ENCODE peak calls at places on chromosomes 12 and 14, in four cellular contexts. One of them, this sample, is unnamed.

GRCh38 chr12:32502693-32503510 is 103.5 kb downstream of the FGD4 start:
- DNase-seq in MM.1S: no peak
- DNase-seq in endothelial cell of umbilical vein: peak; percentile 60
- DNase-seq in neural progenitor cell: peak; percentile 20
- DNase-seq in this sample: peak; percentile 51

GRCh38 chr12:11621797-11622423 is 27.6 kb upstream of the ETV6 start:
- DNase-seq in MM.1S: peak; percentile 14
- DNase-seq in endothelial cell of umbilical vein: peak; percentile 24
- DNase-seq in neural progenitor cell: no peak
- DNase-seq in this sample: no peak

GRCh38 chr14:99382071-99382640 is 98.5 kb downstream of the SETD3 start:
- DNase-seq in MM.1S: no peak
- DNase-seq in endothelial cell of umbilical vein: no peak
- DNase-seq in neural progenitor cell: no peak
- DNase-seq in this sample: no peak

GRCh38 chr14:35687335-35687939 is 121.7 kb downstream of the RALGAPA1 start:
- DNase-seq in MM.1S: peak; percentile 52
- DNase-seq in endothelial cell of umbilical vein: peak; percentile 62
- DNase-seq in neural progenitor cell: peak; percentile 75
- DNase-seq in this sample: peak; percentile 25

GRCh38 chr14:100862277-100862676 is 36.4 kb downstream of the MEG3 start:
- DNase-seq in MM.1S: no peak
- DNase-seq in endothelial cell of umbilical vein: no peak
- DNase-seq in neural progenitor cell: no peak
- DNase-seq in this sample: peak; percentile 17

GRCh38 chr14:37824936-37825698 is 229.7 kb downstream of the TTC6 start:
- DNase-seq in MM.1S: no peak
- DNase-seq in endothelial cell of umbilical vein: no peak
- DNase-seq in neural progenitor cell: no peak
- DNase-seq in this sample: no peak

GRCh38 chr12:50167026-50167742 is at the start of gene CERS5:
- DNase-seq in MM.1S: peak; percentile 98
- DNase-seq in endothelial cell of umbilical vein: peak; percentile 99
- DNase-seq in neural progenitor cell: peak; percentile 99
- DNase-seq in this sample: peak; percentile 99

GRCh38 chr12:53791735-53792326 is 40.1 kb upstream of the CISTR start:
- DNase-seq in MM.1S: peak; percentile 20
- DNase-seq in endothelial cell of umbilical vein: no peak
- DNase-seq in neural progenitor cell: peak; percentile 38
- DNase-seq in this sample: peak; percentile 26

GRCh38 chr12:92226036-92226661 is 80.5 kb upstream of the BTG1 start:
- DNase-seq in MM.1S: no peak
- DNase-seq in endothelial cell of umbilical vein: no peak
- DNase-seq in neural progenitor cell: no peak
- DNase-seq in this sample: no peak

GRCh38 chr12:114476159-114476558 is 70.2 kb upstream of the TBX5 start:
- DNase-seq in MM.1S: no peak
- DNase-seq in endothelial cell of umbilical vein: no peak
- DNase-seq in neural progenitor cell: peak; percentile 37
- DNase-seq in this sample: peak; percentile 1

GRCh38 chr12:31355747-31356107 is 29.8 kb upstream of the SINHCAF start:
- DNase-seq in MM.1S: no peak
- DNase-seq in endothelial cell of umbilical vein: no peak
- DNase-seq in neural progenitor cell: no peak
- DNase-seq in this sample: no peak

GRCh38 chr14:90061849-90062794 is at the start of gene KCNK13:
- DNase-seq in MM.1S: no peak
- DNase-seq in endothelial cell of umbilical vein: peak; percentile 9
- DNase-seq in neural progenitor cell: peak; percentile 67
- DNase-seq in this sample: peak; percentile 28

GRCh38 chr12:13101854-13102375 is 1.6 kb downstream of the GSG1 start:
- DNase-seq in MM.1S: peak; percentile 64
- DNase-seq in endothelial cell of umbilical vein: peak; percentile 45
- DNase-seq in neural progenitor cell: no peak
- DNase-seq in this sample: peak; percentile 50

GRCh38 chr12:109126781-109127180 is 10.4 kb downstream of the ACACB start:
- DNase-seq in MM.1S: no peak
- DNase-seq in endothelial cell of umbilical vein: no peak
- DNase-seq in neural progenitor cell: no peak
- DNase-seq in this sample: no peak

GRCh38 chr12:27179399-27180214 is 64.5 kb upstream of the STK38L start:
- DNase-seq in MM.1S: peak; percentile 97
- DNase-seq in endothelial cell of umbilical vein: peak; percentile 89
- DNase-seq in neural progenitor cell: no peak
- DNase-seq in this sample: peak; percentile 99

GRCh38 chr12:42498549-42499247 is 90.8 kb downstream of the PRICKLE1 start:
- DNase-seq in MM.1S: no peak
- DNase-seq in endothelial cell of umbilical vein: no peak
- DNase-seq in neural progenitor cell: no peak
- DNase-seq in this sample: no peak

GRCh38 chr14:94581127-94581999 is at the start of gene SERPINA5:
- DNase-seq in MM.1S: no peak
- DNase-seq in endothelial cell of umbilical vein: peak; percentile 31
- DNase-seq in neural progenitor cell: peak; percentile 50
- DNase-seq in this sample: peak; percentile 7

GRCh38 chr12:107843351-107844311 is 69.1 kb downstream of the ASCL4 start:
- DNase-seq in MM.1S: no peak
- DNase-seq in endothelial cell of umbilical vein: no peak
- DNase-seq in neural progenitor cell: peak; percentile 65
- DNase-seq in this sample: no peak

GRCh38 chr12:44246481-44247105 is 410.7 kb downstream of the TMEM117 start:
- DNase-seq in MM.1S: no peak
- DNase-seq in endothelial cell of umbilical vein: no peak
- DNase-seq in neural progenitor cell: no peak
- DNase-seq in this sample: no peak

GRCh38 chr14:102971314-102971713 is 48.9 kb downstream of the AMN start:
- DNase-seq in MM.1S: no peak
- DNase-seq in endothelial cell of umbilical vein: no peak
- DNase-seq in neural progenitor cell: no peak
- DNase-seq in this sample: no peak

GRCh38 chr14:43043851-43044250 is 1437.2 kb downstream of the LRFN5 start:
- DNase-seq in MM.1S: no peak
- DNase-seq in endothelial cell of umbilical vein: no peak
- DNase-seq in neural progenitor cell: no peak
- DNase-seq in this sample: no peak

GRCh38 chr14:57390806-57391562 is 598 bp downstream of the NAA30 start:
- DNase-seq in MM.1S: peak; percentile 11
- DNase-seq in endothelial cell of umbilical vein: peak; percentile 66
- DNase-seq in neural progenitor cell: peak; percentile 65
- DNase-seq in this sample: peak; percentile 49

GRCh38 chr12:104684884-104685283 is 228.1 kb downstream of the CHST11 start:
- DNase-seq in MM.1S: no peak
- DNase-seq in endothelial cell of umbilical vein: peak; percentile 56
- DNase-seq in neural progenitor cell: no peak
- DNase-seq in this sample: no peak

DNA sequence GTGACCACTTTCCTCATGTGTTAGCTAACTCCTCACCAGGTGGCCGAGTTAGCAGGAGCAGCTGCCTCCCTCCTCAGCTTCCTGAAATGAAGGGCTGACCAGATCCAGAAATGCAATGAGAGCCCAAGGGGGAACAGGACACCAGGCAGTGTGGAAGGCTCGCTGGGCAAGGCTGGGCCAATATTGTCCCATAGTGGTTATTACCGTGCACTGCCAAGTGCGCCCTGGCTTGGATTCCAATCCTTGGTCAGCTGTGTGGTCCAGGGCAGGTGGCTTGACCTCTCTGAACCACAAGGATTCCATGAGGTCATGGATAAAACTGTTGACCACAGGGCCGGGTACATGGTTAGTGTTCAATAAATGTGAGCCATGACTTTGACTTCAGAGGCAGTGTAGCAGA is 3.6 kb upstream of the HSPB8 start:
- DNase-seq in MM.1S: no peak
- DNase-seq in endothelial cell of umbilical vein: no peak
- DNase-seq in neural progenitor cell: no peak
- DNase-seq in this sample: no peak
- H3K27ac ChIP-seq in MM.1S: no peak overlapping the region
- H3K27ac ChIP-seq in endothelial cell of umbilical vein: no peak overlapping the region
- H3K27ac ChIP-seq in neural progenitor cell: no peak overlapping the region
- H3K27ac ChIP-seq in this sample: no peak overlapping the region

DNA sequence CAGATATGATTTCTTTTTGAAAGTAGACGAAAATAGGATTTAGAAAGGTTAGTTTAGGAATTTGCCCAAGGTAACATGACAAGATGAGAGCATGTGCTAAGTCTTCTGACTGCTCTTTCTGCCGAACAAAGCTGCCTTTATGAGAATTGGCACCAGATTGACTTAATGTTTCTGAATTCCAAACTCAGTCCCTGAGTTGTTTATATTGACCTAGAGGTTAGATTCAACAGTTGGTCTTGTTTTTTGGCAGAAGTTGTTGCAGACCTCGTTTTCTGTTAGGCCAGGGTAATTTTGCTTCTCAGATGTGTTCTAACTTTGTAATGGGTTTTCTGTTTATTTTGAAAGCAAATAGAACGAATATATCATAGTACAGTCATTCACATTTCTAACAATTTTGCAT is 61.5 kb upstream of the LRTM2 start:
- DNase-seq in MM.1S: no peak
- DNase-seq in endothelial cell of umbilical vein: no peak
- DNase-seq in neural progenitor cell: no peak
- DNase-seq in this sample: no peak
- H3K36me3 ChIP-seq in MM.1S: no peaks in the 10 kb centered on the region
- H3K36me3 ChIP-seq in endothelial cell of umbilical vein: peaks cover 5% of the 10 kb centered on the region
- H3K36me3 ChIP-seq in neural progenitor cell: no peaks in the 10 kb centered on the region
- H3K36me3 ChIP-seq in this sample: peaks cover 5% of the 10 kb centered on the region

DNA sequence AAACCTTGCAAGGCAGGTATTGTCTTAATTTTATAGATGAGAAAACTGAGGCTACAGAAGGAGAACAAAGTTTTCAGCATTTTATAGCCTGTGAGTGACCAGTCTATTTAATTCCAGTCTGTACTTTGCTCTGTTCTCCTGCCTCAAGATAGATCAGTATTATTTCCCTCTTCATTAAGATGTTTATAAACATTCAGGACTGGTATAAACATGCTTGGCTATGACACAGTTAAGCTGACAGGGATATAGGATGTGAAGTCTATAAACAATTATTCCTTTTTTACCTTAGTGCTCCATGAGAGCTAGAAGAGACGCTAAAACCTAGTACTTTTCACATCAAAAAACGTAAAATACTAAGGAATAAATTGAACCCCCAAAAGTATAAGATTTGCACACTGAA is 287.3 kb downstream of the RAD51B start:
- DNase-seq in MM.1S: no peak
- DNase-seq in endothelial cell of umbilical vein: no peak
- DNase-seq in neural progenitor cell: no peak
- DNase-seq in this sample: no peak
- H3K79me2 ChIP-seq in MM.1S: no peaks in the 10 kb centered on the region
- H3K79me2 ChIP-seq in endothelial cell of umbilical vein: no peaks in the 10 kb centered on the region
- H3K79me2 ChIP-seq in neural progenitor cell: no peaks in the 10 kb centered on the region
- H3K79me2 ChIP-seq in this sample: no peaks in the 10 kb centered on the region

GRCh38 chr12:24997496-24997895 is 48.6 kb upstream of the BCAT1 start:
- DNase-seq in MM.1S: peak; percentile 29
- DNase-seq in endothelial cell of umbilical vein: no peak
- DNase-seq in neural progenitor cell: no peak
- DNase-seq in this sample: no peak

GRCh38 chr12:24997970-24998582 is 49.2 kb upstream of the BCAT1 start:
- DNase-seq in MM.1S: peak; percentile 82
- DNase-seq in endothelial cell of umbilical vein: peak; percentile 80
- DNase-seq in neural progenitor cell: no peak
- DNase-seq in this sample: peak; percentile 57

GRCh38 chr12:24996102-24996797 is 47.3 kb upstream of the BCAT1 start:
- DNase-seq in MM.1S: no peak
- DNase-seq in endothelial cell of umbilical vein: no peak
- DNase-seq in neural progenitor cell: no peak
- DNase-seq in this sample: no peak

GRCh38 chr12:24993756-24994155 is 44.9 kb upstream of the BCAT1 start:
- DNase-seq in MM.1S: no peak
- DNase-seq in endothelial cell of umbilical vein: no peak
- DNase-seq in neural progenitor cell: peak; percentile 57
- DNase-seq in this sample: no peak

GRCh38 chr12:24996820-24997219 is 47.9 kb upstream of the BCAT1 start:
- DNase-seq in MM.1S: no peak
- DNase-seq in endothelial cell of umbilical vein: no peak
- DNase-seq in neural progenitor cell: no peak
- DNase-seq in this sample: no peak
- H3K27ac ChIP-seq in MM.1S: peak overlapping the region; percentile 90
- H3K27ac ChIP-seq in endothelial cell of umbilical vein: no peak overlapping the region
- H3K27ac ChIP-seq in neural progenitor cell: no peak overlapping the region
- H3K27ac ChIP-seq in this sample: no peak overlapping the region

GRCh38 chr12:6936642-6937480 is 6.8 kb upstream of the RNU7-1 start:
- DNase-seq in MM.1S: no peak
- DNase-seq in endothelial cell of umbilical vein: no peak
- DNase-seq in neural progenitor cell: no peak
- DNase-seq in this sample: no peak
- H3K36me3 ChIP-seq in MM.1S: no peaks in the 10 kb centered on the region
- H3K36me3 ChIP-seq in endothelial cell of umbilical vein: peaks cover 5% of the 10 kb centered on the region
- H3K36me3 ChIP-seq in neural progenitor cell: no peaks in the 10 kb centered on the region
- H3K36me3 ChIP-seq in this sample: peaks cover 14% of the 10 kb centered on the region